ENCODE peak calls at places on chromosome 18, in seven cellular contexts. M, D, L, C, F, W and X are unnamed samples.

GRCh38 chr18:51196116-51196810 is 1.2 kb downstream of the MEX3C start:
- DNase-seq in M (no peak), D (peak; percentile 65), L (no peak), C (no peak), F (no peak), W (no peak), X (no peak)

GRCh38 chr18:23523429-23524212 is 20.3 kb downstream of the RMC1 start:
- DNase-seq in M (no peak), D (no peak), L (no peak), C (peak; percentile 61), F (no peak), W (no peak), X (no peak)

GRCh38 chr18:1914489-1914888 is 656.8 kb downstream of the METTL4 start:
- DNase-seq in M (peak; percentile 4), D (no peak), L (peak; percentile 28), C (no peak), F (no peak), W (no peak), X (peak; percentile 27)

GRCh38 chr18:5543854-5544389 is at the start of gene EPB41L3:
- DNase-seq in M (peak; percentile 21), D (no peak), L (peak; percentile 23), C (peak; percentile 20), F (no peak), W (no peak), X (no peak)

GRCh38 chr18:2900742-2901404 is 54.1 kb downstream of the EMILIN2 start:
- DNase-seq in M (no peak), D (peak; percentile 35), L (no peak), C (no peak), F (no peak), W (no peak), X (no peak)

GRCh38 chr18:45316127-45316526 is 299.1 kb upstream of the SLC14A2 start:
- DNase-seq in M (peak; percentile 4), D (no peak), L (no peak), C (no peak), F (no peak), W (no peak), X (no peak)

GRCh38 chr18:79275461-79275860 is 120.3 kb upstream of the NFATC1 start:
- DNase-seq in M (no peak), D (no peak), L (no peak), C (no peak), F (no peak), W (no peak), X (no peak)

GRCh38 chr18:36200354-36200771 is 13.1 kb downstream of the MOCOS start:
- DNase-seq in M (no peak), D (peak; percentile 27), L (no peak), C (no peak), F (no peak), W (no peak), X (no peak)

GRCh38 chr18:49100226-49100968 is 149.6 kb upstream of the SMAD7 start:
- DNase-seq in M (no peak), D (no peak), L (no peak), C (no peak), F (no peak), W (no peak), X (no peak)

GRCh38 chr18:3852321-3852720 is 402.3 kb downstream of the TGIF1 start:
- DNase-seq in M (no peak), D (no peak), L (no peak), C (no peak), F (no peak), W (no peak), X (no peak)

GRCh38 chr18:37254256-37254880 is 311.2 kb downstream of the CELF4 start:
- DNase-seq in M (peak; percentile 58), D (no peak), L (no peak), C (no peak), F (no peak), W (no peak), X (no peak)

GRCh38 chr18:48566588-48566987 is 27.8 kb downstream of the CTIF start:
- DNase-seq in M (no peak), D (no peak), L (no peak), C (no peak), F (no peak), W (no peak), X (no peak)

GRCh38 chr18:33577688-33578370 is at the start of gene ASXL3:
- DNase-seq in M (peak; percentile 86), D (peak; percentile 72), L (peak; percentile 43), C (peak; percentile 56), F (no peak), W (peak; percentile 33), X (peak; percentile 22)

GRCh38 chr18:2981212-2981728 is 31.7 kb downstream of the LPIN2 start:
- DNase-seq in M (no peak), D (no peak), L (no peak), C (no peak), F (no peak), W (no peak), X (no peak)

GRCh38 chr18:63348508-63349136 is 18.4 kb downstream of the KDSR start:
- DNase-seq in M (no peak), D (peak; percentile 68), L (no peak), C (no peak), F (no peak), W (no peak), X (no peak)